ENCODE peak calls at places on chromosomes 4 and X, in five cellular contexts. B, E, V, S and R are unnamed samples.

GRCh38 chrX:48800574-48801280 is 1.1 kb upstream of the HDAC6 start:
- DNase-seq in B (no peak), E (no peak), V (no peak), S (no peak), R (no peak)

GRCh38 chrX:50827996-50828395 is 14.0 kb upstream of the SHROOM4 start:
- DNase-seq in B (peak; percentile 68), E (peak; percentile 12), V (no peak), S (peak; percentile 55), R (no peak)

GRCh38 chr4:52578951-52579350 is 80.2 kb downstream of the USP46 start:
- DNase-seq in B (no peak), E (no peak), V (no peak), S (no peak), R (no peak)

GRCh38 chr4:169811476-169811875 is 53.7 kb upstream of the HPF1 start:
- DNase-seq in B (no peak), E (peak; percentile 37), V (no peak), S (no peak), R (no peak)

GRCh38 chrX:16745659-16746058 is 26.2 kb downstream of the SYAP1 start:
- DNase-seq in B (no peak), E (no peak), V (no peak), S (no peak), R (no peak)

GRCh38 chr4:161252520-161253141 is 911.2 kb downstream of the FSTL5 start:
- DNase-seq in B (peak; percentile 12), E (peak; percentile 53), V (no peak), S (peak; percentile 0), R (no peak)

GRCh38 chr4:151568966-151569365 is 160.0 kb downstream of the FHIP1A start:
- DNase-seq in B (no peak), E (no peak), V (no peak), S (no peak), R (no peak)

GRCh38 chr4:173217727-173218126 is 49.1 kb downstream of the GALNT7 start:
- DNase-seq in B (peak; percentile 44), E (peak; percentile 32), V (no peak), S (peak; percentile 83), R (no peak)

GRCh38 chr4:61785766-61786165 is 585.6 kb downstream of the ADGRL3 start:
- DNase-seq in B (no peak), E (no peak), V (no peak), S (no peak), R (no peak)

GRCh38 chrX:10117864-10118377 is 38.9 kb upstream of the CLCN4 start:
- DNase-seq in B (no peak), E (no peak), V (no peak), S (no peak), R (no peak)

GRCh38 chr4:153616005-153616555 is 68.0 kb upstream of the TLR2 start:
- DNase-seq in B (no peak), E (peak; percentile 40), V (no peak), S (no peak), R (no peak)

GRCh38 chr4:147361726-147362125 is 119.2 kb upstream of the EDNRA start:
- DNase-seq in B (peak; percentile 80), E (peak; percentile 89), V (no peak), S (peak; percentile 92), R (peak; percentile 37)

GRCh38 chr4:87030606-87031441 is 96.0 kb downstream of the AFF1 start:
- DNase-seq in B (peak; percentile 61), E (peak; percentile 53), V (no peak), S (peak; percentile 33), R (no peak)
- H3K4me1 ChIP-seq in B (peaks cover 57% of the 10 kb centered on the region), E (peaks cover 59% of the 10 kb centered on the region), V (peaks cover 99% of the 10 kb centered on the region), S (peaks cover 19% of the 10 kb centered on the region), R (peaks cover 20% of the 10 kb centered on the region)

GRCh38 chr4:105541420-105541819 is 11.0 kb upstream of the ARHGEF38 start:
- DNase-seq in B (no peak), E (no peak), V (no peak), S (no peak), R (no peak)

GRCh38 chr4:105546086-105546485 is 6.3 kb upstream of the ARHGEF38 start:
- DNase-seq in B (no peak), E (no peak), V (no peak), S (no peak), R (no peak)

GRCh38 chr4:105543881-105544280 is 8.5 kb upstream of the ARHGEF38 start:
- DNase-seq in B (no peak), E (no peak), V (no peak), S (no peak), R (no peak)

GRCh38 chr4:105542032-105542431 is 10.4 kb upstream of the ARHGEF38 start:
- DNase-seq in B (no peak), E (no peak), V (no peak), S (no peak), R (no peak)

GRCh38 chr4:105544517-105544916 is 7.9 kb upstream of the ARHGEF38 start:
- DNase-seq in B (no peak), E (no peak), V (no peak), S (no peak), R (no peak)
- H3K27me3 ChIP-seq in B (no peaks in the 10 kb centered on the region), E (no peaks in the 10 kb centered on the region), V (no peaks in the 10 kb centered on the region), S (no peaks in the 10 kb centered on the region), R (no peaks in the 10 kb centered on the region)

DNA sequence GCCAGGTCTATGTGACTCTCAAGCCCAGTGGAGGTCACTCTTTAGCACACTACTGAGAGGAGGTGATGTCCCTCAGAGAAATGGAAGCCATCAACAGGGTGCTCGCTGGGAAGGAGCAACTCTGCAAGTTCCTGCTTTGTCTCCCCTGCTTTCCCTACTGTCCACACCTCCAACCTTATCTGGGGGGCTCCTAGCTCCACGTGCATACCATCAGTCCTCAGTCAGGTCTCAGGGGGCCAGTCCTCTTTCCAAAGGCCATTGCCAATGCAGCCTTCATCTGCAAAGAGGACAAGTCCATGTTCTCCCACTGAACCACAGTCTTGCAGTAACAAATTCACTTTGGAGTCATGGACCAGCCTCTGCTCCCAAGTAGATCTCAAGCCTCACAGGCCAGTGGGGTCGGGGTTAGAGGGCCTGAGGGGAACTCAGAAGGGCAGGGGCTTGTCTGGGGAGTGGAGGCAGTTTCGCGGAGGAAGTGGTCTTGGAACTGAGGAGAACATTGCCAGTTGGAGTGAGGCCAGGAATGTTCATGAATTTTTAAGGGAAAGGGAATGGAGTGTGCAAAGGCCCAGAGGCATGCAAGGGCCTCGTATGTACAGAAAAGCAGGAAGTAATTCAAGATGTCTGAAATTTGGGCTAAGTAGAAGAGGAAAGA is 9.0 kb downstream of the RTL5 start:
- DNase-seq in B (no peak), E (no peak), V (no peak), S (no peak), R (no peak)
- H3K4me1 ChIP-seq in B (peaks cover 20% of the 10 kb centered on the region), E (peaks cover 56% of the 10 kb centered on the region), V (peaks cover 58% of the 10 kb centered on the region), S (peaks cover 7% of the 10 kb centered on the region), R (no peaks in the 10 kb centered on the region)

GRCh38 chr4:4854649-4855292 is 4.7 kb upstream of the MSX1 start:
- DNase-seq in B (no peak), E (no peak), V (peak; percentile 15), S (no peak), R (no peak)

GRCh38 chr4:4856071-4857000 is 3.1 kb upstream of the MSX1 start:
- DNase-seq in B (peak; percentile 55), E (peak; percentile 21), V (peak; percentile 13), S (no peak), R (no peak)

GRCh38 chr4:4853921-4854648 is 5.4 kb upstream of the MSX1 start:
- DNase-seq in B (no peak), E (no peak), V (peak; percentile 5), S (no peak), R (no peak)

GRCh38 chr4:4857001-4857808 is 2.3 kb upstream of the MSX1 start:
- DNase-seq in B (no peak), E (no peak), V (peak; percentile 7), S (no peak), R (no peak)

DNA sequence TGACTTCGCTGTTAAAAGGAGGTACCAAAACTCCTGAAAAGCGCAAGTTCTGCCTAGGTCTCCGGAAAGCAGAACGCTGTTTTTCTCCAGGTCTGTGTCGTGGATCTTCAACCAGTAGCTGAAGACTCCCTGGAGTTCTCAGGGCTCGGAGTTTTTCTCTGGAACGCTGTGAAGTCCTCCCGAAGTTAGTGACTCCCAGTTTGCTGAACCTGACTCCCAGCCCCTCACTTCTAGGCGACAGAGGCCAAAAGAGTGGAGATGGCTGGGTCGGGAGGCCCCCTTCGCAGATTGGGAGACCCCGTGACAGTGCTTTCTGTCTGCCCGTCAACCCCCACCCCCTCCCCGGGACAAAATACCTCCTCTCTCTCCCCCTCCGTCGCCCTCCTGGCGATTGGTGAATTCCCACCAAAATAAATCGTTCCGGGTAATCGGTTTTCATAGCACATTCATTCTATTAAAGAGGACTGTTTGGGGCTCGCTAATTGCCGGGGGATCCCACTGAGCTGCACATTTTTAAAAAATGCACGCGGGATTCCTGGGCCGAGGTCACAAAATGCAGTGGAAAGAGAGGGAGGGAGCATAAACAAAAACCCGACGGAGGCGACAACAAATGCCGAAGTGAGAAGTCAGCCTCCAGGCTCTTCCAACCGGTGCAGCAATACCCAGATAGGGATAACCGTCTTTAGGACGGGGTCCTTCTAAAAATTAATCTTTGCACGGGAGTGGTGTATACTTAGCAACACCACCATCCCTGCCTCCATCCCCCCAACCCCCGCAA is 4.0 kb upstream of the MSX1 start:
- DNase-seq in B (no peak), E (no peak), V (peak; percentile 11), S (no peak), R (no peak)
- H3K27me3 ChIP-seq in B (no peaks in the 10 kb centered on the region), E (peaks cover 57% of the 10 kb centered on the region), V (peaks cover 95% of the 10 kb centered on the region), S (peaks cover 41% of the 10 kb centered on the region), R (peaks cover 10% of the 10 kb centered on the region)